ENCODE peak calls at places on chromosomes 5 and 9, in nine cellular contexts. B, Y, K, J, W, R, H, M and E are unnamed samples.

GRCh38 chr9:36825179-36825578 is 208.9 kb downstream of the PAX5 start:
- DNase-seq in Y (no peak), H (no peak), R (no peak), W (no peak), B (no peak), M (no peak), J (no peak), K (no peak), E (no peak)

GRCh38 chr5:14946813-14947640 is 75.4 kb upstream of the ANKH start:
- DNase-seq in K (no peak), Y (no peak), R (peak), M (peak), H (peak), J (no peak), B (no peak), W (no peak), E (no peak)

GRCh38 chr5:156432830-156433105 is 105.8 kb downstream of the SGCD start:
- DNase-seq in H (no peak), W (no peak), M (no peak), J (no peak), R (no peak), B (no peak), K (no peak), Y (no peak), E (no peak)

GRCh38 chr9:114434878-114435311 is 47.1 kb upstream of the AKNA start:
- DNase-seq in R (peak), K (peak), W (peak), J (no peak), Y (peak), B (no peak), M (peak), H (peak), E (no peak)

GRCh38 chr5:171595401-171595800 is 176.0 kb downstream of the FGF18 start:
- DNase-seq in H (no peak), W (no peak), B (no peak), Y (peak), M (no peak), K (no peak), R (no peak), J (no peak), E (no peak)

GRCh38 chr9:69115621-69116020 is 58.5 kb upstream of the TJP2 start:
- DNase-seq in R (no peak), B (no peak), K (no peak), H (no peak), M (no peak), J (no peak), W (no peak), Y (no peak), E (no peak)

GRCh38 chr9:85716031-85716877 is 25.5 kb downstream of the AGTPBP1 start:
- DNase-seq in Y (peak), J (no peak), B (no peak), K (no peak), R (no peak), W (no peak), M (no peak), H (no peak), E (no peak)

GRCh38 chr9:27094640-27095039 is 14.4 kb upstream of the TEK start:
- DNase-seq in K (no peak), M (no peak), W (no peak), J (no peak), R (peak), Y (peak), H (no peak), B (no peak), E (no peak)

GRCh38 chr5:115309751-115310370 is 13.4 kb upstream of the CCDC112 start:
- DNase-seq in B (no peak), M (no peak), K (no peak), Y (peak), H (peak), R (no peak), W (no peak), J (no peak), E (no peak)

DNA sequence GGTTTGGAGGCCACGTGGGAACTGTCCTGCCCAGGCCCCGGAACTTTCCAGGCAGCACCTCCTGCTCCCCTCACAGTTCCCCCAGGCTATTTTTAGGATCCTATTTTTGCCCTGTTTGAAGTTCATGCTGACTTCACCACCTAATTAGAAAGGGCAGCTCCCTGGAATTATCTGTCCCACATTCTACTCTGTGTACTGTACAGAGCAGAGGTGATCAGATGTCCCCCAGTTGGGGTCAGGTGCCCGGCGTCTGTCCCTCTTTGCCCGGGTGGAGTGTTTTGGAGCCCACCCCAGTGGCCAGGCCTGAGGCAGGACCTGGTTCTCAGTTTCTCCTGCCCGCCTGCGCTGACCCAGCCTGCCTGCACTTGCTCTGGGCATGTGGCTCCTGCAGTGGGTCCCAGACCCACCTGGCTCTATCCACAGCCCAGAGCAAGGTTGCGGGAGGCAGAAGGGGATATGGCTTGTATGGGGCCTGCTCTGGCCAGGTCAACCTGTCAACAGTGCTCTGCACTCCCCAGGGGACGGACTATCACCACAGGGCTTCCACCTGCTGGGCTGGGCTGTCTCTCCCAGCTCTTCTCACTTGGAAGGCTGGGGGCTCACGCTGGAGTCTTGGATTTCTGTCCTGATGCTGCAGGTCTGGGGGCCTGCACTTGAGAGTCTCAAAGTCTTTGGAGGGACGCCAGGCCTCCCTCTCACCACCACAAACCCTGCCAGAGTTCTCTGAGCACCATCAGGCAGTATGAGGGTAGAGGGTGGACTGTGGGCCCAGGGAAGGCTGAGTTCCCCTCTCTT is 268.3 kb downstream of the GADD45G start:
- DNase-seq in H (no peak), Y (no peak), W (peak), K (peak), M (no peak), J (no peak), R (no peak), B (peak), E (peak)
- H3K27ac ChIP-seq in H (no peak), Y (no peak), W (no peak), K (no peak), M (no peak), J (no peak), R (no peak), B (peak), E (no peak)

GRCh38 chr5:73434921-73435320 is 13.7 kb downstream of the FOXD1 start:
- DNase-seq in K (no peak), H (no peak), J (no peak), W (no peak), R (no peak), B (no peak), M (no peak), Y (no peak), E (no peak)

GRCh38 chr5:73438048-73438896 is 10.3 kb downstream of the FOXD1 start:
- DNase-seq in K (no peak), Y (no peak), J (no peak), W (no peak), R (no peak), B (no peak), M (no peak), H (no peak), E (no peak)

GRCh38 chr5:73435640-73436534 is 12.7 kb downstream of the FOXD1 start:
- DNase-seq in J (no peak), B (no peak), M (no peak), Y (no peak), H (no peak), R (no peak), W (no peak), K (no peak), E (no peak)

GRCh38 chr5:73437126-73438047 is 11.2 kb downstream of the FOXD1 start:
- DNase-seq in M (no peak), H (no peak), J (no peak), W (no peak), R (no peak), K (no peak), Y (peak), B (no peak), E (no peak)

DNA sequence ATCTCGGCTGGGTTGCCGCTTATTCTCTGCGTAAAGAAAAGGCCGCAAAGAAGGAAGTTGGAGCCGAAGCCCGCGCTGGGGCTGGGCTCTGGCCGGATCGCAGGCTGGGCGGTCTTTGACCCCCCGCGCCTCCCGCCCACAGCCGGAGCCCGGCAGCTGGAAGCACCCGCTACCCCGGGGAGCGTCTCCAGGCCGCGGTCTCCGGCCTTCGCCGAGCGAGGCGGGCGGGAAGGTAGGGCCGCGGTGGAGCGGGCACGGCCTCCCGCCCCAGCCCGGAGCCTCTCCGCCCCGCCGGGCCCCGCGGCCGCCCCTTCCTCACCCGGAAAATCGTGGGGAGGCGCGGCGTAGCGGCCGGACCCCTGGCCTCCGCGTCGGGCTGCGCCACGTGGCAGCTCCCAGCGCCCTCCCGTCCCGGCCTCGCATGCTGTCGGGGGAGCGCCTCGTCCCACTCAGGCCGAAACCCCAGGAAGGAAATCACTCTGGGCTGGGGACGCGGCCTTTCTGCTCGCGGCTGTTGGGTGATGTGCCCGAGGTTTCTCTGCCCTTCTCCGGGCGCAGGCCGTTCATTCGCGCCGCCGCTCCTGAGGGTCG is 11.9 kb downstream of the FOXD1 start:
- DNase-seq in J (no peak), K (no peak), M (no peak), B (no peak), R (no peak), W (no peak), H (no peak), Y (no peak), E (no peak)
- H3K27ac ChIP-seq in J (no peak), K (peak), M (no peak), B (no peak), R (no peak), W (no peak), H (no peak), Y (peak), E (no peak)

GRCh38 chr9:32554107-32554506 is 1.7 kb upstream of the TOPORS start:
- DNase-seq in Y (no peak), J (no peak), K (no peak), M (no peak), B (no peak), W (no peak), R (no peak), H (no peak), E (no peak)
- H3K27ac ChIP-seq in Y (no peak), J (no peak), K (no peak), M (no peak), B (no peak), W (no peak), R (no peak), H (no peak), E (no peak)

GRCh38 chr9:99184427-99185327 is 37.1 kb downstream of the ALG2 start:
- DNase-seq in W (peak), R (peak), J (peak), M (peak), B (peak), K (peak), Y (peak), H (peak), E (peak)

GRCh38 chr9:99183616-99184015 is 38.1 kb downstream of the ALG2 start:
- DNase-seq in H (no peak), K (no peak), J (no peak), M (no peak), B (no peak), W (no peak), Y (no peak), R (no peak), E (no peak)

GRCh38 chr9:99185904-99186303 is 35.8 kb downstream of the ALG2 start:
- DNase-seq in R (no peak), H (no peak), W (no peak), Y (no peak), K (no peak), M (no peak), J (no peak), B (no peak), E (no peak)

GRCh38 chr9:99185328-99185632 is 36.5 kb downstream of the ALG2 start:
- DNase-seq in B (no peak), W (no peak), Y (no peak), J (no peak), M (no peak), H (no peak), R (no peak), K (no peak), E (no peak)

GRCh38 chr9:99184073-99184426 is 37.7 kb downstream of the ALG2 start:
- DNase-seq in Y (no peak), R (no peak), M (no peak), H (no peak), W (no peak), J (no peak), B (no peak), K (no peak), E (peak)
- H3K27ac ChIP-seq in Y (no peak), R (no peak), M (no peak), H (no peak), W (no peak), J (no peak), B (no peak), K (no peak), E (no peak)

GRCh38 chr9:124283232-124283814 is 25.6 kb downstream of the NEK6 start:
- DNase-seq in B (no peak), Y (no peak), J (no peak), K (no peak), M (no peak), H (no peak), W (no peak), R (no peak), E (no peak)

GRCh38 chr9:124280176-124280691 is 22.5 kb downstream of the NEK6 start:
- DNase-seq in Y (peak), M (peak), H (no peak), R (no peak), W (peak), B (no peak), K (peak), J (no peak), E (peak)

GRCh38 chr9:124279531-124280175 is 21.9 kb downstream of the NEK6 start:
- DNase-seq in W (no peak), Y (peak), H (no peak), B (no peak), J (no peak), R (peak), M (no peak), K (no peak), E (no peak)

GRCh38 chr9:124282442-124283231 is 24.9 kb downstream of the NEK6 start:
- DNase-seq in K (peak), Y (peak), W (no peak), H (no peak), R (no peak), B (no peak), J (no peak), M (peak), E (peak)

DNA sequence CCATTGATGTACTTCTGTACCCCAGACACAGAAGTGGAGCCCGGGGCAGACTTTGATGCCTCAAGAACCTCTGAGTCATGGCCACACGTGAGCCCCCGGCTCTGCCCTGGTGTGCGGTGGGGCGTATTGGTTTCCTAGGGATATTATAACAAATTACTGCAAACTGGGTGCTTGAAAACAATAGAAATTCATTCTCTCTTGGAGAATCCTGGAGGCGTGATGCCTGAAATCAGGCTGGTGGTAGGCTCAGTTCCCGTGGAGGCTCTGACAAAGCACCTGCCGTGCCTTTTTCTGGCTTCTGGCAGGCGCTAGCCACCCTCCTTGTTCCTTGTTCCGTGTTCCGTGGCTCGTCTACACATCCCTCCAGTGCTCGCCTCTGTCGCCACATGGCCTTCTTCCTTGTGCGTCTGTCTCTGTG is 24.2 kb downstream of the NEK6 start:
- DNase-seq in M (no peak), J (no peak), K (no peak), B (no peak), W (no peak), H (no peak), Y (peak), R (no peak), E (peak)
- H3K27ac ChIP-seq in M (no peak), J (peak), K (peak), B (peak), W (peak), H (no peak), Y (peak), R (no peak), E (peak)

DNA sequence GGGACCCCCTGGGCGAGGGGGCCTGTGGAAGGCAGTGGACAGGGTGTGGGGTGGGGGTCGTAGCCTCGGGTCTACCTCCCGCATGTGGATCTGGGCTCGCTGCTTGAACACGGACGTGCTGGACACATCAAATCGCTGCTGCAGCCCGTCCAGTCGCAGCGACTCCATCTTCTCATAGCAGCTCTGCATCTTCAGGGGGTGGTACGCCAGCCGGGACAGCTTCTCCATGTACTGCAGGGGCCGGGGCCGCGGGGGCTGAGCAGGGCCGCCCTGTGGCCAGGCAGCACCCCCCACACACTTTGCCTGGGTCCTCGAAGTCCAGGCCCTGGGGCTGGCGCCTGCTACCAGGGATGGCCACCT is 57.6 kb downstream of the LRSAM1 start:
- DNase-seq in B (no peak), M (no peak), W (no peak), J (no peak), K (no peak), Y (no peak), H (no peak), R (no peak), E (no peak)
- H3K27ac ChIP-seq in B (no peak), M (no peak), W (peak), J (peak), K (peak), Y (no peak), H (no peak), R (no peak), E (peak)

GRCh38 chr5:25950681-25951080 is 1087.7 kb downstream of the CDH9 start:
- DNase-seq in W (no peak), Y (no peak), H (no peak), J (no peak), M (no peak), R (no peak), K (no peak), B (no peak), E (no peak)

DNA sequence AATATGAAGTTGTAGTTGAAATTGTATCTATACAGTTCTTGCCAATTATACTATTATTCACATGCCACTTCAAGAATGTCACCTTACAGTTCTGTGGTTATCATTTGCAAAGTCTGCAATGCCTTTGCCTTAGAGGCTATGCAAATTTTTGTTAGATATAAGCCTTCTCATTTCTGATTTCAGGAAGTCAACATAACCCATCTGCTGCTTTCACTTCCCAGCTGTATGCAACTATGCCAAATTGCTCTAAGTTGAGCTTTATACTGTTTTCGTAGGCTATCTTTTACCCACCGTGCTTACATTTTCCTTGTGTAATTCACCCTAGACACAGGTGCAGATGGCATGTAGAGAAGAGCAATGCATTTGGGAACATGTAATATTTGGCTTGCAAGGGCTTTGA is 1083.0 kb downstream of the CDH9 start:
- DNase-seq in W (no peak), H (no peak), M (no peak), Y (no peak), B (no peak), J (no peak), R (no peak), K (no peak), E (no peak)
- H3K27ac ChIP-seq in W (no peak), H (no peak), M (no peak), Y (no peak), B (no peak), J (no peak), R (no peak), K (no peak), E (no peak)

GRCh38 chr5:78698218-78698751 is 49.7 kb upstream of the LHFPL2 start:
- DNase-seq in B (peak), M (no peak), W (no peak), Y (peak), H (no peak), J (no peak), K (peak), R (no peak), E (no peak)
- H3K27ac ChIP-seq in B (peak), M (no peak), W (peak), Y (no peak), H (no peak), J (no peak), K (no peak), R (peak), E (no peak)

DNA sequence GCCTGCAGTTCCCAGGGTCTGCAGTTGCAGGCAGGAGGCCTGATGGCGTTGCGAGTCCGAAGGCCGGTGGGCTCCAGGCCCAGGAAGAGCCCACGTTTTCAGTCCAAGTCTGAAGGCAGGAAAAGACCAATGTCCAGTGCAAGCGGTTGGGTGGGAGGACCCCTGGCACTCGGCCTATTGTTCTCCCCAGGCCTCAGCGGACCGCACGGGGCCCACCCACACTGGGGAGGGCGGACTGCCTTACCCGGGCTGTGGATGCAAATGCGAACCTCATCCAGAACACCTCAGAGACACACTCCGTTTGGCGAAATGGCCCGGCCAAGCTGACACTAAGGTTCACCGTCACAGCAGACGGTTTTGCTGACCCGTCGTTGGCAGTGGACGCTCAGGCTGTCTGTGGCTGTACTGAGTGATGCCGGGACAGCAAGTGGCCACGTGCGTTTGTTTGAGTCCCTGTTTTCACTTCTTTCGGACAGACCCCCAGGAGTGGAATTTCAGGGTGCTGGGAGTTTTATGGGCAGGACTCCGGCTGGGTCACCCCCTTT is 10.2 kb upstream of the SEC16A start:
- DNase-seq in J (no peak), R (no peak), W (no peak), K (no peak), Y (no peak), H (no peak), M (no peak), B (no peak), E (no peak)
- H3K27ac ChIP-seq in J (no peak), R (no peak), W (no peak), K (no peak), Y (no peak), H (no peak), M (no peak), B (no peak), E (peak)